ENCODE peak calls at places on chromosome 20, in five cellular contexts. V is choroid plexus epithelial cell, Z is WTC11, F is GM12865, T is nephron progenitor cell. G is an unnamed sample.

GRCh38 chr20:59051666-59052065 is 9.1 kb upstream of the PRELID3B start:
- DNase-seq in V (no peak), Z (no peak), F (no peak), T (no peak), G (no peak)

GRCh38 chr20:4519530-4519929 is 202.2 kb upstream of the PRND start:
- DNase-seq in V (peak; percentile 31), Z (peak; percentile 79), F (peak; percentile 26), T (peak; percentile 37), G (peak; percentile 22)

GRCh38 chr20:48932375-48932941 is 10.9 kb downstream of the ARFGEF2 start:
- DNase-seq in V (no peak), Z (no peak), F (no peak), T (no peak), G (no peak)

GRCh38 chr20:46088409-46089075 is 1.2 kb downstream of the NCOA5 start:
- DNase-seq in V (peak; percentile 36), Z (no peak), F (peak; percentile 53), T (no peak), G (peak; percentile 25)

GRCh38 chr20:38550274-38550673 is 30.7 kb upstream of the ADIG start:
- DNase-seq in V (no peak), Z (no peak), F (peak; percentile 11), T (no peak), G (no peak)

GRCh38 chr20:40493071-40493470 is 196.0 kb downstream of the MAFB start:
- DNase-seq in V (peak; percentile 92), Z (no peak), F (no peak), T (no peak), G (peak; percentile 83)

GRCh38 chr20:13325033-13325432 is 104.0 kb downstream of the ISM1 start:
- DNase-seq in V (peak; percentile 61), Z (peak; percentile 78), F (peak; percentile 36), T (peak; percentile 8), G (peak; percentile 30)

GRCh38 chr20:23602261-23602660 is 3.5 kb downstream of the CST9 start:
- DNase-seq in V (no peak), Z (no peak), F (no peak), T (no peak), G (no peak)

GRCh38 chr20:3464166-3464565 is 6.7 kb upstream of the ATRN start:
- DNase-seq in V (no peak), Z (no peak), F (no peak), T (no peak), G (no peak)

GRCh38 chr20:47703748-47704147 is 81.5 kb downstream of the SULF2 start:
- DNase-seq in V (peak; percentile 34), Z (no peak), F (no peak), T (no peak), G (peak; percentile 28)

GRCh38 chr20:3808141-3808479 is 12.0 kb downstream of the CDC25B start:
- DNase-seq in V (peak; percentile 63), Z (no peak), F (no peak), T (no peak), G (peak; percentile 99)

GRCh38 chr20:35404614-35405259 is 7.0 kb downstream of the UQCC1 start:
- DNase-seq in V (no peak), Z (no peak), F (peak; percentile 71), T (no peak), G (no peak)

GRCh38 chr20:59177266-59178250 is 13.9 kb downstream of the ZNF831 start:
- DNase-seq in V (no peak), Z (no peak), F (peak; percentile 13), T (no peak), G (no peak)

GRCh38 chr20:2005359-2005758 is 11.5 kb upstream of the PDYN start:
- DNase-seq in V (no peak), Z (no peak), F (no peak), T (no peak), G (peak; percentile 18)

GRCh38 chr20:40714916-40715315 is 25.9 kb upstream of the MAFB start:
- DNase-seq in V (no peak), Z (no peak), F (no peak), T (no peak), G (no peak)

GRCh38 chr20:8812818-8813217 is 256.1 kb upstream of the PLCB4 start:
- DNase-seq in V (no peak), Z (peak; percentile 22), F (no peak), T (no peak), G (no peak)

GRCh38 chr20:62704341-62704948 is 4.2 kb upstream of the NTSR1 start:
- DNase-seq in V (peak; percentile 79), Z (no peak), F (no peak), T (no peak), G (peak; percentile 96)

GRCh38 chr20:52004720-52005119 is 186.9 kb downstream of the ZFP64 start:
- DNase-seq in V (peak; percentile 88), Z (no peak), F (no peak), T (no peak), G (peak; percentile 70)

GRCh38 chr20:35318502-35319157 is 26.4 kb upstream of the FAM83C start:
- DNase-seq in V (peak; percentile 88), Z (no peak), F (no peak), T (no peak), G (peak; percentile 82)

GRCh38 chr20:48012401-48012974 is 227.2 kb upstream of the SULF2 start:
- DNase-seq in V (peak; percentile 91), Z (no peak), F (no peak), T (no peak), G (peak; percentile 86)

GRCh38 chr20:58366016-58366415 is 23.0 kb upstream of the VAPB start:
- DNase-seq in V (no peak), Z (peak; percentile 29), F (no peak), T (peak; percentile 30), G (no peak)

GRCh38 chr20:11675920-11676617 is 241.6 kb upstream of the BTBD3 start:
- DNase-seq in V (no peak), Z (no peak), F (no peak), T (no peak), G (peak; percentile 6)

GRCh38 chr20:24382330-24382729 is 87.1 kb upstream of the SYNDIG1 start:
- DNase-seq in V (no peak), Z (no peak), F (no peak), T (no peak), G (no peak)

GRCh38 chr20:11965602-11966001 is 47.9 kb downstream of the BTBD3 start:
- DNase-seq in V (peak; percentile 26), Z (no peak), F (no peak), T (no peak), G (no peak)

GRCh38 chr20:23096073-23096472 is 9.9 kb upstream of the CD93 start:
- DNase-seq in V (no peak), Z (no peak), F (no peak), T (no peak), G (no peak)

GRCh38 chr20:32743237-32744112 is at the start of gene COMMD7:
- DNase-seq in V (peak; percentile 57), Z (peak; percentile 71), F (peak; percentile 80), T (peak; percentile 79), G (peak; percentile 38)

GRCh38 chr20:10427060-10427692 is 6.8 kb downstream of the MKKS start:
- DNase-seq in V (peak; percentile 88), Z (peak; percentile 34), F (peak; percentile 55), T (peak; percentile 56), G (peak; percentile 75)

GRCh38 chr20:10171864-10172751 is 46.5 kb upstream of the SNAP25 start:
- DNase-seq in V (peak; percentile 35), Z (peak; percentile 51), F (no peak), T (peak; percentile 66), G (peak; percentile 43)

GRCh38 chr20:38649275-38649891 is 47.8 kb downstream of the ARHGAP40 start:
- DNase-seq in V (peak; percentile 67), Z (peak; percentile 56), F (peak; percentile 28), T (peak; percentile 36), G (peak; percentile 25)

GRCh38 chr20:62780696-62781095 is 15.6 kb upstream of the MRGBP start:
- DNase-seq in V (no peak), Z (no peak), F (no peak), T (no peak), G (no peak)

GRCh38 chr20:62707281-62707941 is 1.2 kb upstream of the NTSR1 start:
- DNase-seq in V (no peak), Z (no peak), F (no peak), T (no peak), G (no peak)

GRCh38 chr20:44780226-44780625 is 30.1 kb downstream of the RIMS4 start:
- DNase-seq in V (peak; percentile 71), Z (peak; percentile 75), F (peak; percentile 55), T (peak; percentile 88), G (peak; percentile 58)

GRCh38 chr20:49964964-49965780 is 17.6 kb upstream of the SNAI1 start:
- DNase-seq in V (peak; percentile 69), Z (peak; percentile 81), F (peak; percentile 66), T (peak; percentile 59), G (no peak)
- TF ChIP-seq CTCF in V (peak; percentile 84), Z (peak; percentile 62), F (peak; percentile 71), T (peak; percentile 68), G (peak; percentile 80)

DNA sequence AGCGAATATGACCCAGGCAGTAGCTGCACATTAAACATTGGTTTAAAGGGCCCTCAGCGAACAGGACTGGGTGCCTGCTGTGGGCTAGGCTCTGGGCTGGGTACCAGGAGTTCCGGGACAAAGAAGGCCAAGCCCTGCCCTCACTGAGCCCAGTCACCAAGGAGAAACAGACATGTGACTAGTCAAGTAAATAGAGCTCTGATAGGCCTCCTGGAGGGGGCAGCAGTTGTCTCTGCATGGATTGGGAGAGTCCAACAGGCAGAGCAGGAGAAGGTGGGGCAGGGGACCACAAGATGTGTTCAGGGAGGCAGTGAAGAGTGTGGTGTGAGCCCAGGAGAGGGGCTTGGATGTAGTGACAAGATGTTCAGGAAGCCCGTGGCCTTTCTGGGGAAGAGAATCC is 3.1 kb downstream of the HM13 start:
- DNase-seq in V (peak; percentile 71), Z (peak; percentile 54), F (no peak), T (peak; percentile 13), G (peak; percentile 82)
- TF ChIP-seq CTCF in V (peak; percentile 58), Z (no peak), F (no peak), T (no peak), G (peak; percentile 50)

DNA sequence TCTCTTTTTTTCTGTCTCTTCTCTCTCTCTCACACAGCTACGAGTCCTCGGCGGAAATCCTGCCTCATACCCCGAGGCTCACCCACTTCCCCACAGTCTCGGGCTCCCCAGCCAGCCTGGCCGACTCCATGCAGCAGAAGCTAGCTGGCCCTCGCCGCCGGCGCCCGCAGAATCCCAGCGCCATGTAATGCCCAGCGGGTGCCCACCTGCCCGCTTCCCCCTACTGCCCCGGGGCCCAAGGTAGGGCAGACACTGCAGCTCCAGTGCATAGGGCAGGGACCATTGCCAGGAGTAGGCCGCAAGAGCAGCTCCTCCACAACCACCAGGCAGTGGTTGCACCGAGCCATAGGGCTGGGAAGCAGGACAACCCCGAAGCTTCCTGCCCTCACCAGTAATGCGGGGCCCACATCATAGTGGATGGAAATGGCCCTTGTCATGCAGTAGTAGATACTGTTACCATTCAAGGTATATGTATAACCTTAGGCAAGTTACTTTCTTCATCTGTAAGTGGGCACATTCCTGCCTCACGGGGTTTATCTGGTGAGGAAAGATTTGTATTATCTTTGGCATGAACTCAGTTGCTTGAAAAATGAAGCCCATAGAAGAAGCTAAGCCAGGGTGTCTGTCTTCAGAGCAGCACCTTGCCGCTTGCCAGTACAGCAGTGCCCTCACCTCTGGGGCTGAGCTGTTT is 36.9 kb upstream of the ID1 start:
- DNase-seq in V (peak; percentile 71), Z (no peak), F (no peak), T (no peak), G (no peak)
- TF ChIP-seq CTCF in V (peak; percentile 35), Z (no peak), F (no peak), T (no peak), G (no peak)

GRCh38 chr20:21493049-21493448 is 20.8 kb downstream of the NKX2-2 start:
- DNase-seq in V (no peak), Z (no peak), F (no peak), T (no peak), G (no peak)

DNA sequence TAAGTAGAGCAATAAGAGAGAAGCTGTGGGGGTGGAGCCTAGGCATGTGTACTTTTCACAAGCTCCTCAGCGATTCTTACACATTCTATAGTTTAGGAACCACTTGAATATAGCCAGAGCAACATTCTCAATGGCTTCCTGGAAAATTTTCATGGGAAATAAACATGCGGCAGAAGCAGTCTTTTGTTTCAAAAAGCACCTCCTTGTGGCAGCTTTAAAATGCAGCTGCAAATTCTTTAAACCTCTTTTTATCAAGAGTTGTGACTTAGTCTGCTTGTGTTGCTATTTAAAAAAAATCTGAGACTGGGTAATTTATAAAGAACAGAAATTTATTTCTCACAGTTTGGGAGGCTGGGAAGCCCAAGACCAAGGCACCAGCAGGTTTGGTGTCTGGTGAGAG is 23.8 kb downstream of the NKX2-2 start:
- DNase-seq in V (peak; percentile 53), Z (no peak), F (no peak), T (no peak), G (no peak)
- TF ChIP-seq CTCF in V (peak; percentile 58), Z (no peak), F (no peak), T (no peak), G (peak; percentile 31)